ENCODE peak calls at places on chromosomes 11 and 22, in five cellular contexts. E is uterus, R is lower lobe of right lung, Y is neuronal stem cell, G is left ventricle myocardium inferior. D is an unnamed sample. For H3K27me3, the result is how much of the 10 kb centered on the place peaks cover.

GRCh38 chr11:19920982-19921381 is 208.3 kb downstream of the NAV2 start:
- DNase-seq in G (no peak), R (no peak), Y (no peak), E (no peak), D (no peak)

GRCh38 chr11:4491878-4492606 is 9.6 kb downstream of the OR52K1 start:
- DNase-seq in Y (no peak), G (no peak), R (no peak), E (no peak), D (no peak)

GRCh38 chr11:119585038-119585666 is 143.8 kb downstream of the NECTIN1 start:
- DNase-seq in R (no peak), G (no peak), Y (peak), E (peak), D (no peak)

GRCh38 chr22:42084874-42085273 is 5.4 kb downstream of the SMDT1 start:
- DNase-seq in R (no peak), E (no peak), Y (no peak), G (no peak), D (no peak)

GRCh38 chr11:90747057-90747456 is 524.2 kb upstream of the CHORDC1 start:
- DNase-seq in R (no peak), Y (no peak), E (no peak), G (no peak), D (no peak)

GRCh38 chr11:18703001-18703763 is 4.6 kb downstream of the TMEM86A start:
- DNase-seq in E (no peak), G (peak), R (no peak), Y (no peak), D (no peak)

GRCh38 chr11:33479216-33479615 is 221.4 kb downstream of the C11orf91 start:
- DNase-seq in R (no peak), E (no peak), G (no peak), Y (no peak), D (no peak)

GRCh38 chr11:57323503-57324153 is 1.1 kb downstream of the TNKS1BP1 start:
- DNase-seq in R (no peak), G (no peak), E (no peak), Y (no peak), D (no peak)

GRCh38 chr11:56663386-56663785 is at the start of gene OR5AR1:
- DNase-seq in Y (no peak), G (no peak), R (no peak), E (no peak), D (no peak)

GRCh38 chr11:69131644-69132300 is 24.0 kb upstream of the SMIM38 start:
- DNase-seq in R (peak), E (peak), Y (peak), G (peak), D (no peak)

GRCh38 chr11:104222464-104222863 is 58.5 kb upstream of the PDGFD start:
- DNase-seq in E (no peak), G (no peak), R (no peak), Y (no peak), D (no peak)

GRCh38 chr22:48185656-48186055 is 1423.2 kb downstream of the TBC1D22A start:
- DNase-seq in G (no peak), R (no peak), E (no peak), Y (no peak), D (no peak)

GRCh38 chr11:86719781-86720463 is 47.5 kb upstream of the ME3 start:
- DNase-seq in Y (no peak), E (no peak), G (no peak), R (no peak), D (no peak)

GRCh38 chr11:15912825-15913224 is 443.5 kb downstream of the SOX6 start:
- DNase-seq in R (no peak), G (no peak), E (no peak), Y (no peak), D (no peak)

GRCh38 chr11:12577746-12578644 is 96.2 kb upstream of the TEAD1 start:
- DNase-seq in Y (no peak), G (no peak), R (no peak), E (no peak), D (no peak)
- H3K27ac ChIP-seq in Y (no peak), G (no peak), R (no peak), E (no peak), D (no peak)

GRCh38 chr22:44712156-44712555 is 10.2 kb downstream of the PRR5 start:
- DNase-seq in Y (no peak), E (no peak), G (no peak), R (no peak), D (no peak)

GRCh38 chr22:44711236-44711560 is 9.2 kb downstream of the PRR5 start:
- DNase-seq in R (no peak), G (no peak), E (no peak), Y (no peak), D (no peak)

GRCh38 chr22:44710474-44711235 is 8.7 kb downstream of the PRR5 start:
- DNase-seq in R (no peak), G (no peak), E (no peak), Y (no peak), D (peak)

GRCh38 chr22:44712962-44713361 is 11.0 kb downstream of the PRR5 start:
- DNase-seq in E (no peak), R (no peak), G (no peak), Y (no peak), D (no peak)

GRCh38 chr22:44711701-44712100 is 9.7 kb downstream of the PRR5 start:
- DNase-seq in Y (no peak), R (no peak), E (no peak), G (no peak), D (no peak)
- H3K27me3 ChIP-seq in Y (under half), R (under half), E (under half), G (under half), D (under half)

GRCh38 chr11:1042626-1043562 is 6.4 kb upstream of the MUC6 start:
- DNase-seq in R (peak), G (peak), E (no peak), Y (no peak), D (no peak)

GRCh38 chr11:1043563-1044096 is 7.1 kb upstream of the MUC6 start:
- DNase-seq in E (no peak), G (peak), R (no peak), Y (no peak), D (no peak)

GRCh38 chr11:1041471-1041870 is 5.0 kb upstream of the MUC6 start:
- DNase-seq in G (no peak), E (no peak), Y (no peak), R (peak), D (no peak)

GRCh38 chr11:1041936-1042608 is 5.6 kb upstream of the MUC6 start:
- DNase-seq in Y (no peak), R (peak), E (no peak), G (peak), D (no peak)

GRCh38 chr11:1044160-1044559 is 7.6 kb upstream of the MUC6 start:
- DNase-seq in Y (no peak), R (no peak), E (no peak), G (no peak), D (no peak)
- H3K4me3 ChIP-seq in Y (no peak), R (no peak), E (no peak), G (no peak), D (no peak)

GRCh38 chr22:28711820-28712777 is 29.5 kb downstream of the CHEK2 start:
- DNase-seq in E (no peak), G (no peak), R (no peak), Y (no peak), D (no peak)

GRCh38 chr22:28710889-28711285 is 30.7 kb downstream of the CHEK2 start:
- DNase-seq in G (no peak), Y (no peak), R (no peak), E (no peak), D (no peak)

GRCh38 chr22:28714043-28714442 is 27.6 kb downstream of the CHEK2 start:
- DNase-seq in E (no peak), R (no peak), G (no peak), Y (no peak), D (no peak)

GRCh38 chr22:28710112-28710888 is 30.7 kb upstream of the TTC28 start:
- DNase-seq in Y (no peak), R (no peak), E (no peak), G (no peak), D (no peak)

GRCh38 chr22:28711341-28711740 is 30.3 kb downstream of the CHEK2 start:
- DNase-seq in Y (no peak), R (no peak), E (no peak), G (no peak), D (no peak)
- H3K27ac ChIP-seq in Y (no peak), R (peak), E (peak), G (peak), D (no peak)